ENCODE peak calls at places on chromosome 18, in five cellular contexts. N is NCI-H345, V is RWPE2, Y is GM12891, Z is AG04450. G is an unnamed sample.

GRCh38 chr18:13359195-13359594 is 140.6 kb downstream of the LDLRAD4 start:
- DNase-seq in N (no peak), V (no peak), Y (no peak), Z (no peak), G (no peak)

GRCh38 chr18:36809590-36810381 is 19.0 kb downstream of the TPGS2 start:
- DNase-seq in N (peak), V (no peak), Y (peak), Z (no peak), G (peak)

GRCh38 chr18:420661-421060 is 79.8 kb downstream of the COLEC12 start:
- DNase-seq in N (no peak), V (no peak), Y (no peak), Z (no peak), G (peak)

GRCh38 chr18:8329186-8329771 is 280.0 kb upstream of the RAB12 start:
- DNase-seq in N (peak), V (no peak), Y (no peak), Z (peak), G (peak)

GRCh38 chr18:79460445-79461300 is 64.9 kb downstream of the NFATC1 start:
- DNase-seq in N (no peak), V (no peak), Y (peak), Z (no peak), G (no peak)

GRCh38 chr18:54769526-54770464 is 58.5 kb upstream of the RAB27B start:
- DNase-seq in N (no peak), V (no peak), Y (no peak), Z (no peak), G (no peak)

GRCh38 chr18:44915661-44916060 is 235.0 kb downstream of the SETBP1 start:
- DNase-seq in N (no peak), V (no peak), Y (no peak), Z (no peak), G (no peak)

GRCh38 chr18:51074605-51075004 is 44.6 kb downstream of the SMAD4 start:
- DNase-seq in N (no peak), V (no peak), Y (no peak), Z (no peak), G (no peak)

GRCh38 chr18:12317664-12318333 is 9.8 kb downstream of the TUBB6 start:
- DNase-seq in N (no peak), V (no peak), Y (no peak), Z (no peak), G (peak)

GRCh38 chr18:25061345-25061744 is 290.6 kb downstream of the ZNF521 start:
- DNase-seq in N (peak), V (no peak), Y (no peak), Z (no peak), G (no peak)

GRCh38 chr18:35267161-35267651 is 22.8 kb downstream of the ZSCAN30 start:
- DNase-seq in N (peak), V (no peak), Y (peak), Z (no peak), G (no peak)

GRCh38 chr18:48826271-48826670 is 124.5 kb downstream of the SMAD7 start:
- DNase-seq in N (no peak), V (no peak), Y (no peak), Z (no peak), G (no peak)

GRCh38 chr18:37547196-37547595 is 18.4 kb downstream of the CELF4 start:
- DNase-seq in N (no peak), V (no peak), Y (no peak), Z (no peak), G (no peak)

GRCh38 chr18:79877163-79878091 is 74.0 kb downstream of the SLC66A2 start:
- DNase-seq in N (no peak), V (peak), Y (peak), Z (no peak), G (no peak)

GRCh38 chr18:69380324-69380723 is 20.4 kb upstream of the DOK6 start:
- DNase-seq in N (no peak), V (no peak), Y (no peak), Z (no peak), G (no peak)

GRCh38 chr18:80233201-80233835 is 14.0 kb downstream of the PARD6G start:
- DNase-seq in N (no peak), V (no peak), Y (no peak), Z (no peak), G (no peak)

GRCh38 chr18:70415823-70416488 is 127.1 kb downstream of the SOCS6 start:
- DNase-seq in N (peak), V (no peak), Y (no peak), Z (no peak), G (peak)

GRCh38 chr18:22409445-22409844 is 8.3 kb downstream of the CTAGE1 start:
- DNase-seq in N (no peak), V (no peak), Y (no peak), Z (no peak), G (no peak)

GRCh38 chr18:51196116-51196810 is 1.2 kb downstream of the MEX3C start:
- DNase-seq in N (peak), V (no peak), Y (no peak), Z (no peak), G (peak)

GRCh38 chr18:45611943-45612342 is 3.3 kb upstream of the SLC14A2 start:
- DNase-seq in N (no peak), V (no peak), Y (no peak), Z (no peak), G (no peak)

GRCh38 chr18:62118324-62118723 is 68.5 kb downstream of the PIGN start:
- DNase-seq in N (no peak), V (no peak), Y (no peak), Z (no peak), G (no peak)

GRCh38 chr18:3704556-3705162 is 254.7 kb downstream of the TGIF1 start:
- DNase-seq in N (peak), V (no peak), Y (no peak), Z (no peak), G (peak)

GRCh38 chr18:23151414-23152099 is 16.3 kb downstream of the CABLES1 start:
- DNase-seq in N (no peak), V (no peak), Y (no peak), Z (no peak), G (no peak)